ENCODE peak calls at places on chromosomes 6 and 20, in seven cellular contexts. D is EL; F is effector CD4-positive, alpha-beta T cell; L is NCI-H1694; P is naive thymus-derived CD8-positive, alpha-beta T cell; Q is spleen; S is activated CD4-positive, alpha-beta T cell treated with anti-CD3 and anti-CD28 coated beads, Interleukin-2, amount 50 U/mL, for 48 hours. M is an unnamed sample.
A peak's percentile ranks its signal among the peaks of the same experiment; 100 is the strongest.

GRCh38 chr6:163926642-163927041 is 512.1 kb downstream of the QKI start:
- DNase-seq in Q (no peak), D (no peak), L (no peak), F (no peak), P (no peak), S (no peak), M (no peak)

GRCh38 chr6:139124887-139125672 is 9.8 kb upstream of the HECA start:
- DNase-seq in S (peak; percentile 81), P (peak; percentile 62), Q (peak; percentile 90), F (peak; percentile 68), L (no peak), D (peak; percentile 58), M (no peak)

GRCh38 chr6:89291256-89291819 is 23.8 kb downstream of the GABRR2 start:
- DNase-seq in Q (no peak), D (no peak), S (no peak), P (no peak), L (no peak), F (no peak), M (no peak)

GRCh38 chr6:127858992-127859391 is 41.9 kb downstream of the THEMIS start:
- DNase-seq in F (no peak), S (no peak), L (no peak), P (no peak), Q (no peak), D (no peak), M (no peak)

GRCh38 chr6:117668736-117669135 is 6.5 kb upstream of the NUS1 start:
- DNase-seq in F (no peak), Q (no peak), L (no peak), D (no peak), P (no peak), S (no peak), M (no peak)

GRCh38 chr6:8556370-8557018 is 121.1 kb upstream of the SLC35B3 start:
- DNase-seq in F (no peak), L (no peak), S (no peak), D (peak; percentile 86), P (no peak), Q (no peak), M (peak; percentile 35)

GRCh38 chr20:64080013-64080812 is at the start of gene OPRL1:
- DNase-seq in F (peak; percentile 49), P (peak; percentile 78), S (no peak), Q (peak; percentile 96), D (no peak), L (no peak), M (no peak)

GRCh38 chr6:113596907-113597583 is 260.1 kb upstream of the MARCKS start:
- DNase-seq in S (no peak), L (no peak), F (no peak), P (no peak), D (no peak), Q (no peak), M (peak; percentile 15)

GRCh38 chr6:39430968-39431523 is 108.5 kb upstream of the KCNK16 start:
- DNase-seq in S (no peak), D (peak; percentile 67), L (no peak), Q (no peak), F (no peak), P (no peak), M (no peak)

GRCh38 chr6:90350689-90351554 is 54.3 kb upstream of the BACH2 start:
- DNase-seq in Q (no peak), L (no peak), F (no peak), P (peak; percentile 57), S (peak; percentile 36), D (no peak), M (no peak)

GRCh38 chr6:119119989-119120388 is 41.5 kb upstream of the FAM184A start:
- DNase-seq in Q (no peak), P (no peak), L (no peak), D (peak; percentile 40), F (no peak), S (no peak), M (peak; percentile 17)

GRCh38 chr20:45888681-45889080 is 1.3 kb upstream of the SPATA25 start:
- DNase-seq in P (no peak), F (no peak), S (no peak), D (no peak), Q (no peak), L (no peak), M (no peak)

GRCh38 chr6:41940759-41941279 is 789 bp downstream of the CCND3 start:
- DNase-seq in L (no peak), S (peak; percentile 72), D (peak; percentile 52), F (peak; percentile 45), Q (peak; percentile 89), P (peak; percentile 50), M (no peak)

GRCh38 chr6:33696538-33697518 is 14.7 kb downstream of the UQCC2 start:
- DNase-seq in Q (peak; percentile 86), S (peak; percentile 33), F (no peak), L (peak; percentile 60), D (peak; percentile 72), P (no peak), M (no peak)

M was measured in BJ.